ENCODE peak calls at places on chromosomes 2 and 18, in four cellular contexts. One of them, this sample, is unnamed.

GRCh38 chr2:233819884-233820765 is 34.2 kb downstream of the HJURP start:
- DNase-seq in HEK293T: no peak
- DNase-seq in K562: no peak
- DNase-seq in GM12878: no peak
- DNase-seq in this sample: no peak

GRCh38 chr2:108637304-108637669 is 82.0 kb upstream of the RANBP2 start:
- DNase-seq in K562: peak
- DNase-seq in GM12878: peak
- DNase-seq in HEK293T: no peak
- DNase-seq in this sample: peak

GRCh38 chr2:188573453-188573852 is 281.8 kb downstream of the GULP1 start:
- DNase-seq in K562: no peak
- DNase-seq in HEK293T: peak
- DNase-seq in GM12878: no peak
- DNase-seq in this sample: no peak

GRCh38 chr18:56919190-56919589 is 227.7 kb upstream of the BOD1L2 start:
- DNase-seq in GM12878: no peak
- DNase-seq in HEK293T: no peak
- DNase-seq in K562: no peak
- DNase-seq in this sample: no peak

GRCh38 chr18:34890486-34891085 is 150.6 kb upstream of the MAPRE2 start:
- DNase-seq in HEK293T: no peak
- DNase-seq in K562: no peak
- DNase-seq in GM12878: no peak
- DNase-seq in this sample: no peak

GRCh38 chr2:102618452-102619413 is 620 bp upstream of the SLC9A2 start:
- DNase-seq in K562: peak
- DNase-seq in HEK293T: peak
- DNase-seq in GM12878: no peak
- DNase-seq in this sample: no peak

GRCh38 chr2:233600361-233600760 is 17.1 kb upstream of the UGT1A8 start:
- DNase-seq in GM12878: no peak
- DNase-seq in HEK293T: no peak
- DNase-seq in K562: no peak
- DNase-seq in this sample: no peak

GRCh38 chr18:32189723-32190591 is at the start of gene MEP1B:
- DNase-seq in HEK293T: no peak
- DNase-seq in GM12878: no peak
- DNase-seq in K562: no peak
- DNase-seq in this sample: no peak

GRCh38 chr2:1550658-1551316 is 137.5 kb downstream of the TPO start:
- DNase-seq in HEK293T: peak
- DNase-seq in K562: peak
- DNase-seq in GM12878: no peak
- DNase-seq in this sample: no peak

GRCh38 chr2:201452058-201452736 is 657 bp downstream of the STRADB start:
- DNase-seq in GM12878: no peak
- DNase-seq in HEK293T: peak
- DNase-seq in K562: no peak
- DNase-seq in this sample: no peak
- TF ChIP-seq FOXK2 in GM12878: no peak
- TF ChIP-seq FOXK2 in HEK293T: no peak
- TF ChIP-seq FOXK2 in K562: no peak
- TF ChIP-seq FOXK2 in this sample: no peak

DNA sequence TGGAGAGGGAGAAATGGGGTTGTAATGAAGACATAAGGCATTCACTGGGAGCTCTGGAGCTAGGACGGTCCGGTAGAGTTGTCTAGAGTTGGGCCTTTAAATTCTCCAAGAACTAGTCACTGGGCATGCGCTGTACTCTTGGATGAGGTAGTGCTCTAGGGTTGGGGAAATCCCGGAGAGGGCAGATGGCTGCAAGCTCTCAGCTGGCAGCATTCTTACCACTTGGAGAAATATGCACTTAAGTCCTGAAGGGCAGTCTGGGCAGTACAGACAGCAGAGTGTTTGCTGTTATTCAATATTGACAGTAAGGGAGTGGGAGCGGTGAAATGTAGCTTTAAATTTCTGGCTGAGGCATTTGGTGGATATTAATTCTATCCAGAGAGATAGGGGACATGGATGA is 214.6 kb downstream of the RDH14 start:
- DNase-seq in GM12878: no peak
- DNase-seq in K562: no peak
- DNase-seq in HEK293T: no peak
- DNase-seq in this sample: no peak
- TF ChIP-seq FOXK2 in GM12878: no peak
- TF ChIP-seq FOXK2 in K562: no peak
- TF ChIP-seq FOXK2 in HEK293T: no peak
- TF ChIP-seq FOXK2 in this sample: no peak

DNA sequence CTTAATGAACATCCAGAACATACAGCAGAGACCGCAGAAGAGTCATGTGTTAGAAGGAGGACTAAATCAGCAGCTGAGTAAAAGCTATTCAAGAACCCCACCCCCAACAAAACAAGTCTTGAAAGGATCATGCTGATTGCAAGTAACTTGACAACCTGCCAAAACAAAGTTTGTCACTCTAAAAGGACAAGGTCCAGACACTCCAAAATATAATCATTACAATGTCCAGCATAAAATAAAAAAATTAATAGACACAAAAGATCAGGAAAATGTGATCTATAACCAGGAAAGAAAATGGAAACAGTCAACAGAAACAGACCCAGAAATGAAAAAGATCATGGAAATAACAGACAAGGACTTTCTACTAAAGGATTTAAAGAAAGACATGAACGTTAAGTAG is 28.5 kb downstream of the CCDC88A start:
- DNase-seq in HEK293T: no peak
- DNase-seq in GM12878: no peak
- DNase-seq in K562: peak
- DNase-seq in this sample: peak
- TF ChIP-seq FOXK2 in HEK293T: no peak
- TF ChIP-seq FOXK2 in GM12878: no peak
- TF ChIP-seq FOXK2 in K562: peak
- TF ChIP-seq FOXK2 in this sample: no peak

DNA sequence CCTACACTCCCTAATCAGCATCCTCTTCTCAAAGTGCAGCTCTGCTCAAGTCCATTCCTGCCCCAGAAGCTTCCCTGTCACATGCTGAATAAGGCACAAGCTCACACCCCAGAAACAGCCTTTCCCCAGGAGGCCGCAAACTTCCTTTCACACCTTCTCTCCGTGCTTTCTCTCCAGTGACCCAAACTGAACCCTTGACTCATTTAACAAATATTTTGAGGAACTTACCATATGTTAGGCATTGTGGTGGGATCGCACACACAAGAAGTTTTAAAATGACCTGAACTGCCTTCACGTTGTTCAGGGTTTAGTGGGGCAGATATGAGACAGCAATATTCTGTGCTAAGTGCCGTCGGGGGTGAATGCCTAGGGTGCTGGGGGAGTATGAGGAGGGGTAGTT is 161.3 kb downstream of the INSIG2 start:
- DNase-seq in K562: no peak
- DNase-seq in GM12878: peak
- DNase-seq in HEK293T: no peak
- DNase-seq in this sample: no peak
- TF ChIP-seq FOXK2 in K562: no peak
- TF ChIP-seq FOXK2 in GM12878: no peak
- TF ChIP-seq FOXK2 in HEK293T: no peak
- TF ChIP-seq FOXK2 in this sample: no peak

DNA sequence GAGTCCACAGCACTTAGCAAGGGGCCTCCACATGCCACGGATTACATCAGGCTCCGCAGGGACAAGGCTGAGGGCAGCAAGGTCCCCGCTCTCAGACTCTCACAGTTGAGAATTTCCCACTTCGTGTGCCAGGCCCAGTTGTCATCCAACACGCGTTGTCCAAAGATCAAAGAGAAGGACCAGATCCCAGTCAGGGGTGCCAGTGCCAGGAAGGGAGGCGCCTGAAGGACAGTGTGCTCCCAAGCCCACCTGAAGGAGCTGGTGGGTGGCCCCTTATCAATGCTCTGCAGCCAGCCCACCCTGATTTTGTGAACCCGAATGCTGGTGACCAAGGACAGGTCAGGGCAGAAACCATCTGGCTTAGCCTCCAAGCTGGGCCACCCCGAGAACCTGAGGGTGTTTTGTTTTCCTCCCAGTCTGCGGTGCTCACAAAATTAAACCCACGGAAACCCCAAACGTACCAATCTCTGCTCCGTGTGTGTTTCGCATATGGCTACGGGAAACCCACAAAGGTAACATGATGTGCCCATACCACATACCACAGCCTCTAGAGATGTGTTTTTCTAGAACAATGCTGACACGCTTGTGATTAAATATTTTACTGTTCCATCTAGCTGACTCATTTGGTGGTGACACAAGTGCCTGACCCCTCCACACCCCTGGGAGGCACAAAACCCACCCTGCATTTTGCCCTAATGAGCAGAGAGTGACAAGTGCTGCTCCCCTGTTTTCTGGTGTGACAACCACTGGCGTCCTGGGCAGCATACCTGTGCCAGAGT is 24.5 kb downstream of the CRACDL start:
- DNase-seq in K562: no peak
- DNase-seq in GM12878: no peak
- DNase-seq in HEK293T: no peak
- DNase-seq in this sample: peak
- TF ChIP-seq FOXK2 in K562: no peak
- TF ChIP-seq FOXK2 in GM12878: no peak
- TF ChIP-seq FOXK2 in HEK293T: no peak
- TF ChIP-seq FOXK2 in this sample: no peak

GRCh38 chr2:179340678-179341077 is 76.0 kb upstream of the SESTD1 start:
- DNase-seq in K562: no peak
- DNase-seq in HEK293T: no peak
- DNase-seq in GM12878: no peak
- DNase-seq in this sample: peak
- TF ChIP-seq FOXK2 in K562: no peak
- TF ChIP-seq FOXK2 in HEK293T: no peak
- TF ChIP-seq FOXK2 in GM12878: no peak
- TF ChIP-seq FOXK2 in this sample: no peak

GRCh38 chr18:77910347-77910746 is 660.7 kb downstream of the GALR1 start:
- DNase-seq in GM12878: no peak
- DNase-seq in HEK293T: no peak
- DNase-seq in K562: no peak
- DNase-seq in this sample: no peak

GRCh38 chr18:77905449-77906055 is 655.9 kb downstream of the GALR1 start:
- DNase-seq in K562: no peak
- DNase-seq in HEK293T: no peak
- DNase-seq in GM12878: no peak
- DNase-seq in this sample: no peak

GRCh38 chr18:77911973-77912372 is 662.3 kb downstream of the GALR1 start:
- DNase-seq in K562: no peak
- DNase-seq in GM12878: no peak
- DNase-seq in HEK293T: no peak
- DNase-seq in this sample: no peak

GRCh38 chr18:77905011-77905410 is 655.4 kb downstream of the GALR1 start:
- DNase-seq in K562: no peak
- DNase-seq in HEK293T: no peak
- DNase-seq in GM12878: no peak
- DNase-seq in this sample: no peak

GRCh38 chr18:77906103-77906502 is 656.5 kb downstream of the GALR1 start:
- DNase-seq in GM12878: no peak
- DNase-seq in HEK293T: no peak
- DNase-seq in K562: no peak
- DNase-seq in this sample: no peak
- TF ChIP-seq FOXK2 in GM12878: no peak
- TF ChIP-seq FOXK2 in HEK293T: no peak
- TF ChIP-seq FOXK2 in K562: no peak
- TF ChIP-seq FOXK2 in this sample: no peak

GRCh38 chr2:226118471-226119429 is 680.9 kb downstream of the IRS1 start:
- DNase-seq in GM12878: no peak
- DNase-seq in HEK293T: no peak
- DNase-seq in K562: no peak
- DNase-seq in this sample: peak

GRCh38 chr2:226123307-226123706 is 676.3 kb downstream of the IRS1 start:
- DNase-seq in K562: no peak
- DNase-seq in GM12878: no peak
- DNase-seq in HEK293T: no peak
- DNase-seq in this sample: no peak

GRCh38 chr2:226122067-226122466 is 677.6 kb downstream of the IRS1 start:
- DNase-seq in GM12878: no peak
- DNase-seq in HEK293T: no peak
- DNase-seq in K562: no peak
- DNase-seq in this sample: no peak

GRCh38 chr2:226124548-226125011 is 675.0 kb downstream of the IRS1 start:
- DNase-seq in GM12878: no peak
- DNase-seq in K562: no peak
- DNase-seq in HEK293T: no peak
- DNase-seq in this sample: peak

GRCh38 chr2:226121339-226121738 is 678.3 kb downstream of the IRS1 start:
- DNase-seq in HEK293T: no peak
- DNase-seq in GM12878: no peak
- DNase-seq in K562: no peak
- DNase-seq in this sample: no peak
- TF ChIP-seq FOXK2 in HEK293T: no peak
- TF ChIP-seq FOXK2 in GM12878: no peak
- TF ChIP-seq FOXK2 in K562: no peak
- TF ChIP-seq FOXK2 in this sample: no peak